ENCODE peak calls at places on chromosome 20, in seven cellular contexts. Y, G, P, U, S, E and N are unnamed samples.

GRCh38 chr20:13061381-13061780 is 52.6 kb downstream of the SPTLC3 start:
- DNase-seq in E (no peak), P (no peak), S (no peak), Y (no peak), U (peak; percentile 93), G (no peak), N (no peak)

GRCh38 chr20:35618372-35619131 is 2.9 kb downstream of the SPAG4 start:
- DNase-seq in Y (peak; percentile 32), P (no peak), S (no peak), E (no peak), G (peak; percentile 50), U (peak; percentile 42), N (no peak)

GRCh38 chr20:24662756-24663399 is 193.4 kb downstream of the SYNDIG1 start:
- DNase-seq in S (no peak), E (no peak), P (no peak), U (no peak), Y (peak; percentile 14), G (no peak), N (no peak)

GRCh38 chr20:20489623-20490341 is 121.9 kb downstream of the INSM1 start:
- DNase-seq in G (no peak), U (no peak), E (no peak), P (no peak), Y (no peak), S (no peak), N (no peak)

GRCh38 chr20:48830826-48831318 is 3.1 kb upstream of the PREX1 start:
- DNase-seq in U (no peak), G (no peak), Y (no peak), E (no peak), P (no peak), S (no peak), N (no peak)

GRCh38 chr20:36117638-36118037 is 36.9 kb upstream of the EPB41L1 start:
- DNase-seq in E (no peak), U (no peak), S (no peak), P (no peak), G (no peak), Y (no peak), N (no peak)

GRCh38 chr20:32830437-32830836 is 10.7 kb downstream of the MAPRE1 start:
- DNase-seq in P (no peak), G (no peak), Y (peak; percentile 74), S (no peak), E (no peak), U (no peak), N (no peak)

GRCh38 chr20:60200305-60200918 is 242.2 kb downstream of the CDH26 start:
- DNase-seq in P (no peak), G (no peak), E (no peak), U (no peak), Y (no peak), S (no peak), N (no peak)

GRCh38 chr20:34604980-34605788 is 46.7 kb downstream of the MAP1LC3A start:
- DNase-seq in Y (peak; percentile 28), U (no peak), S (no peak), P (peak; percentile 93), E (no peak), G (no peak), N (no peak)

GRCh38 chr20:53083411-53083810 is 111.3 kb downstream of the TSHZ2 start:
- DNase-seq in Y (no peak), P (no peak), E (no peak), G (no peak), U (no peak), S (no peak), N (no peak)

GRCh38 chr20:4726710-4727391 is 5.1 kb downstream of the PRND start:
- DNase-seq in G (peak; percentile 58), P (peak; percentile 60), S (no peak), U (no peak), E (no peak), Y (peak; percentile 59), N (peak; percentile 64)

GRCh38 chr20:5000263-5001173 is 792 bp downstream of the SLC23A2 start:
- DNase-seq in P (no peak), G (peak; percentile 53), U (no peak), S (peak; percentile 61), Y (no peak), E (no peak), N (peak; percentile 52)

GRCh38 chr20:39944861-39945260 is 744.2 kb downstream of the MAFB start:
- DNase-seq in E (no peak), G (no peak), Y (no peak), S (no peak), P (no peak), U (no peak), N (no peak)

GRCh38 chr20:9506964-9507369 is 7.4 kb upstream of the LAMP5 start:
- DNase-seq in U (no peak), P (no peak), G (no peak), S (peak; percentile 44), Y (no peak), E (no peak), N (peak; percentile 21)

GRCh38 chr20:20096421-20096820 is 44.1 kb downstream of the CFAP61 start:
- DNase-seq in G (no peak), U (no peak), S (no peak), P (no peak), Y (no peak), E (no peak), N (no peak)

GRCh38 chr20:33531047-33531877 is 41.4 kb downstream of the CBFA2T2 start:
- DNase-seq in E (no peak), P (no peak), G (no peak), S (no peak), U (no peak), Y (peak; percentile 60), N (no peak)

GRCh38 chr20:8766868-8767390 is 302.0 kb upstream of the PLCB4 start:
- DNase-seq in P (no peak), G (no peak), Y (no peak), E (no peak), U (no peak), S (no peak), N (no peak)

GRCh38 chr20:22501566-22502344 is 82.6 kb downstream of the FOXA2 start:
- DNase-seq in E (no peak), S (no peak), U (no peak), Y (no peak), G (no peak), P (no peak), N (no peak)

GRCh38 chr20:38835792-38836191 is 30.3 kb downstream of the PPP1R16B start:
- DNase-seq in G (no peak), P (no peak), Y (no peak), S (no peak), E (no peak), U (no peak), N (no peak)

GRCh38 chr20:32858189-32858588 is 534 bp upstream of the EFCAB8 start:
- DNase-seq in E (no peak), G (no peak), U (peak; percentile 51), P (no peak), Y (no peak), S (no peak), N (no peak)

GRCh38 chr20:36676701-36677421 is 30.9 kb upstream of the SLA2 start:
- DNase-seq in S (no peak), P (no peak), G (no peak), E (no peak), U (no peak), Y (no peak), N (no peak)

GRCh38 chr20:50583422-50584150 is 73.4 kb downstream of the PTPN1 start:
- DNase-seq in S (no peak), Y (no peak), U (no peak), P (no peak), E (no peak), G (no peak), N (no peak)
- TF ChIP-seq CTCF in S (no peak), Y (no peak), U (no peak), P (no peak), E (no peak), G (no peak), N (no peak)

DNA sequence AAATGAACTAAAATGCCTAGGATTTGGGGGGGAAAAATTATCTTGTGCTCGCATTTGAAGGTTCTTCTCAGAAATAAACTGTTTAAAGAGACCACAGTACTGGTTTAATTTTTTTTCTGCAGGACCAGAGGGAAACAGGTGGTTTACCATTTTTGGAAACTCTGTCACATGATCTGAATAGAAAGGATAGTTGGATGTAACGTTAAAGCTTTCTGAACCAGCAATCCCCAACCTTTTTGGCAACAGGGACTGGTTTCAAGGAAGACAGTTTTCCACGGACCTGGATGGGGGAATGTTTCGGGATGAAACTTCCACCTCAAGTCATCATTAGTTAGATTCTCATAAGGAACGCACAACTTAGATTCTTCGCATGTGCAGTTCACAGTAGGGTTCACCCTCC is 50.4 kb downstream of the MCM8 start:
- DNase-seq in Y (no peak), G (no peak), U (no peak), P (no peak), S (no peak), E (no peak), N (no peak)
- TF ChIP-seq CTCF in Y (no peak), G (no peak), U (no peak), P (no peak), S (no peak), E (no peak), N (no peak)

DNA sequence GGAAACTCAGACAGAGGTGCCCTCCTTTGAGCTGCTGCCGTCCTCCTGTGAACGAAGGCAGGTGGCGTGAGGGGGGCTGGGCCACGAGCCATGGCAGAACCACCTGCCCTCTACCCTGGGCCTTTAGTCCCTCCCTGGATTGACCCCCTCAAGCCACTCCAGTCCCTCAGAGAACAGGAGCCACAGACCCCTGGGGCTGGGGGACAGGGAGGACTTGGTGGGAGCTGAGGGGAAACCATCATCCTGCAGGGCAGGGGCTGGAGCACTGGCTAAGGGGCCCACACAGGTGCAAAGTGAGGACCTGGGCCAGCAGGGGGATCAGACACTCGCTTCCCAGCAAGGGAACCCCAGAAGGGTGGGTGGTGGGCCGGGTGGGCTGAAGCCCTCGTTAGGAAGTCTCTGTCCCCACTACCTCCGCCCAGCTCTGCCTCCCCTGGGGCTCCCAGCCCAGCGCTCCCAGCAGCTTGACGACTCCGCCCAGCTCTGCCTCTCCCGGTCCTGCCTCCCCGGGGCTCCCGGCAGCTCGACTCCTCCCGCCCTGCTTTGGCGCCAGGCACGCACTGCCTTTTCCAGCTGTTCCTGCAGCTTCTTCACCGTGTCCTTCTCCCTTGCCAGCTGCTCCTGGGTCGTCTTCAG is 44.4 kb downstream of the DSTN start:
- DNase-seq in S (peak; percentile 91), P (no peak), E (no peak), U (no peak), G (peak; percentile 4), Y (peak; percentile 54), N (peak; percentile 18)
- TF ChIP-seq CTCF in S (no peak), P (no peak), E (no peak), U (no peak), G (no peak), Y (no peak), N (no peak)

GRCh38 chr20:2104236-2104635 is 2.6 kb downstream of the STK35 start:
- DNase-seq in S (no peak), P (no peak), G (no peak), E (no peak), U (no peak), Y (no peak), N (no peak)

GRCh38 chr20:2103454-2104153 is 2.0 kb downstream of the STK35 start:
- DNase-seq in G (no peak), U (no peak), P (no peak), E (no peak), Y (peak; percentile 8), S (no peak), N (no peak)

GRCh38 chr20:2101935-2102584 is 433 bp downstream of the STK35 start:
- DNase-seq in G (peak; percentile 96), Y (peak; percentile 96), E (peak; percentile 78), S (peak; percentile 96), U (peak; percentile 91), P (peak; percentile 79), N (peak; percentile 93)

GRCh38 chr20:2101057-2101934 is at the start of gene STK35:
- DNase-seq in P (no peak), U (peak; percentile 65), S (no peak), E (no peak), Y (no peak), G (peak; percentile 85), N (peak; percentile 86)

GRCh38 chr20:2102585-2103453 is 1.2 kb downstream of the STK35 start:
- DNase-seq in U (peak; percentile 85), Y (peak; percentile 93), S (peak; percentile 94), E (peak; percentile 47), G (peak; percentile 96), P (no peak), N (peak; percentile 94)
- TF ChIP-seq CTCF in U (no peak), Y (no peak), S (no peak), E (no peak), G (no peak), P (no peak), N (no peak)